ENCODE peak calls at places on chromosomes 1 and 21, in six cellular contexts. P, Z, W, R, B and G are unnamed samples.

GRCh38 chr1:27602510-27603319 is 1.2 kb downstream of the AHDC1 start:
- DNase-seq in P (peak; percentile 54), Z (peak; percentile 29), W (peak; percentile 47), R (peak; percentile 44), B (no peak), G (no peak)

GRCh38 chr1:87523466-87523865 is 194.8 kb downstream of the LMO4 start:
- DNase-seq in P (no peak), Z (no peak), W (no peak), R (no peak), B (no peak), G (no peak)

GRCh38 chr1:175889044-175889443 is 145.6 kb upstream of the TNR start:
- DNase-seq in P (no peak), Z (no peak), W (no peak), R (no peak), B (no peak), G (no peak)

GRCh38 chr21:36499578-36500471 is 19.9 kb upstream of the CLDN14 start:
- DNase-seq in P (no peak), Z (no peak), W (no peak), R (no peak), B (peak; percentile 66), G (no peak)

GRCh38 chr1:48109390-48110009 is 112.3 kb upstream of the TRABD2B start:
- DNase-seq in P (no peak), Z (no peak), W (peak; percentile 50), R (peak; percentile 67), B (peak; percentile 34), G (no peak)

GRCh38 chr1:236677641-236678235 is 8.6 kb upstream of the ACTN2 start:
- DNase-seq in P (no peak), Z (no peak), W (no peak), R (no peak), B (no peak), G (no peak)

GRCh38 chr1:245361951-245362350 is 207.2 kb downstream of the KIF26B start:
- DNase-seq in P (no peak), Z (no peak), W (no peak), R (no peak), B (no peak), G (no peak)

GRCh38 chr1:116923421-116923820 is 13.7 kb downstream of the PTGFRN start:
- DNase-seq in P (no peak), Z (no peak), W (no peak), R (no peak), B (no peak), G (no peak)

GRCh38 chr1:203406446-203407045 is 55.6 kb upstream of the FMOD start:
- DNase-seq in P (no peak), Z (no peak), W (no peak), R (no peak), B (no peak), G (no peak)

GRCh38 chr1:209839875-209840491 is 12.2 kb downstream of the UTP25 start:
- DNase-seq in P (no peak), Z (no peak), W (no peak), R (no peak), B (peak; percentile 76), G (no peak)

GRCh38 chr1:2301607-2302291 is 73.6 kb downstream of the SKI start:
- DNase-seq in P (no peak), Z (no peak), W (no peak), R (no peak), B (no peak), G (no peak)

GRCh38 chr1:85198864-85199263 is 2.0 kb downstream of the SYDE2 start:
- DNase-seq in P (no peak), Z (no peak), W (no peak), R (no peak), B (no peak), G (no peak)